ENCODE peak calls at places on chromosomes 4 and X, in four cellular contexts. One of them, this sample, is unnamed.

GRCh38 chrX:120562569-120562926 is 1.8 kb upstream of the CUL4B start:
- DNase-seq in midbrain: no peak
- DNase-seq in GM18507: no peak
- DNase-seq in M059J: no peak
- DNase-seq in this sample: no peak

GRCh38 chrX:153440556-153441135 is 5.2 kb downstream of the TREX2 start:
- DNase-seq in midbrain: no peak
- DNase-seq in GM18507: no peak
- DNase-seq in M059J: no peak
- DNase-seq in this sample: no peak

GRCh38 chrX:53088136-53088974 is 5.6 kb upstream of the KANTR start:
- DNase-seq in midbrain: peak; percentile 54
- DNase-seq in GM18507: no peak
- DNase-seq in M059J: no peak
- DNase-seq in this sample: peak; percentile 89

GRCh38 chr4:37999000-37999745 is 39.0 kb downstream of the PTTG2 start:
- DNase-seq in midbrain: no peak
- DNase-seq in GM18507: no peak
- DNase-seq in M059J: no peak
- DNase-seq in this sample: no peak

GRCh38 chr4:62018537-62018936 is 818.4 kb downstream of the ADGRL3 start:
- DNase-seq in midbrain: no peak
- DNase-seq in GM18507: no peak
- DNase-seq in M059J: no peak
- DNase-seq in this sample: no peak

GRCh38 chrX:103063918-103064434 is at the start of gene BEX1:
- DNase-seq in midbrain: peak; percentile 74
- DNase-seq in GM18507: no peak
- DNase-seq in M059J: peak; percentile 90
- DNase-seq in this sample: peak; percentile 89

GRCh38 chrX:120244735-120245498 is 5.7 kb upstream of the ZBTB33 start:
- DNase-seq in midbrain: peak; percentile 70
- DNase-seq in GM18507: peak; percentile 25
- DNase-seq in M059J: peak; percentile 89
- DNase-seq in this sample: peak; percentile 76

GRCh38 chrX:154748712-154749339 is 2.1 kb downstream of the GAB3 start:
- DNase-seq in midbrain: peak; percentile 85
- DNase-seq in GM18507: no peak
- DNase-seq in M059J: peak; percentile 72
- DNase-seq in this sample: peak; percentile 47

GRCh38 chr4:78629991-78630541 is 78.5 kb downstream of the ANXA3 start:
- DNase-seq in midbrain: no peak
- DNase-seq in GM18507: no peak
- DNase-seq in M059J: peak; percentile 26
- DNase-seq in this sample: no peak

GRCh38 chrX:106730385-106730784 is 3.9 kb downstream of the RNF128 start:
- DNase-seq in midbrain: no peak
- DNase-seq in GM18507: no peak
- DNase-seq in M059J: no peak
- DNase-seq in this sample: no peak